ENCODE peak calls at places on chromosomes 13 and 19, in six cellular contexts. D, W, R, V, Y and A are unnamed samples.

GRCh38 chr19:50565984-50566903 is 2.0 kb downstream of the LRRC4B start:
- DNase-seq in D (no peak), W (no peak), R (no peak), V (no peak), Y (no peak), A (no peak)

GRCh38 chr19:16016226-16017137 is 59.8 kb upstream of the TPM4 start:
- DNase-seq in D (peak), W (no peak), R (no peak), V (peak), Y (no peak), A (no peak)

GRCh38 chr13:76522083-76522755 is 364.0 kb downstream of the KCTD12 start:
- DNase-seq in D (no peak), W (peak), R (no peak), V (no peak), Y (peak), A (peak)

GRCh38 chr13:99027661-99028425 is 50.0 kb upstream of the DOCK9 start:
- DNase-seq in D (no peak), W (no peak), R (no peak), V (no peak), Y (no peak), A (no peak)

GRCh38 chr19:2678043-2678671 is 24.3 kb downstream of the GNG7 start:
- DNase-seq in D (no peak), W (no peak), R (no peak), V (no peak), Y (no peak), A (no peak)

GRCh38 chr13:28297341-28297740 is 159.0 kb downstream of the PAN3 start:
- DNase-seq in D (no peak), W (no peak), R (no peak), V (no peak), Y (no peak), A (peak)

GRCh38 chr13:48230541-48230940 is 2.5 kb upstream of the ITM2B start:
- DNase-seq in D (no peak), W (no peak), R (no peak), V (no peak), Y (no peak), A (peak)

GRCh38 chr19:44003461-44004134 is 841 bp downstream of the ZNF230 start:
- DNase-seq in D (no peak), W (no peak), R (no peak), V (peak), Y (peak), A (peak)

GRCh38 chr13:40191186-40191980 is 475.1 kb downstream of the FOXO1 start:
- DNase-seq in D (peak), W (no peak), R (no peak), V (no peak), Y (peak), A (peak)

GRCh38 chr13:51000576-51001260 is 91.1 kb downstream of the RNASEH2B start:
- DNase-seq in D (no peak), W (peak), R (peak), V (no peak), Y (peak), A (peak)

GRCh38 chr19:49161987-49162386 is 4.4 kb downstream of the TRPM4 start:
- DNase-seq in D (no peak), W (peak), R (no peak), V (no peak), Y (no peak), A (peak)

GRCh38 chr19:18697680-18698079 is 14.2 kb downstream of the CRTC1 start:
- DNase-seq in D (no peak), W (no peak), R (no peak), V (no peak), Y (no peak), A (no peak)

GRCh38 chr19:18731562-18732008 is 48.1 kb downstream of the CRTC1 start:
- DNase-seq in D (no peak), W (peak), R (no peak), V (peak), Y (no peak), A (peak)

GRCh38 chr13:26485786-26486185 is 71.7 kb upstream of the WASF3 start:
- DNase-seq in D (no peak), W (no peak), R (peak), V (peak), Y (no peak), A (peak)

GRCh38 chr13:101512650-101513049 is 60.2 kb downstream of the ITGBL1 start:
- DNase-seq in D (no peak), W (no peak), R (no peak), V (no peak), Y (peak), A (peak)

GRCh38 chr19:31232871-31233270 is 116.4 kb downstream of the TSHZ3 start:
- DNase-seq in D (no peak), W (peak), R (no peak), V (no peak), Y (peak), A (peak)

GRCh38 chr19:3539743-3540118 is 757 bp downstream of the TEKTIP1 start:
- DNase-seq in D (no peak), W (no peak), R (no peak), V (no peak), Y (no peak), A (no peak)

GRCh38 chr19:19137556-19138109 is 645 bp downstream of the TMEM161A start:
- DNase-seq in D (no peak), W (no peak), R (no peak), V (no peak), Y (peak), A (peak)

GRCh38 chr13:113742000-113742441 is 17.0 kb upstream of the TMEM255B start:
- DNase-seq in D (no peak), W (peak), R (peak), V (no peak), Y (peak), A (peak)

GRCh38 chr13:98285317-98285716 is 108.2 kb upstream of the RNF113B start:
- DNase-seq in D (no peak), W (peak), R (no peak), V (no peak), Y (no peak), A (peak)

GRCh38 chr13:104414771-104415170 is 1348.6 kb upstream of the SLC10A2 start:
- DNase-seq in D (no peak), W (no peak), R (no peak), V (no peak), Y (no peak), A (peak)

GRCh38 chr13:32142956-32143375 is 111.4 kb downstream of the FRY start:
- DNase-seq in D (no peak), W (peak), R (no peak), V (no peak), Y (peak), A (peak)

GRCh38 chr13:25178070-25178469 is 6.0 kb upstream of the AMER2 start:
- DNase-seq in D (no peak), W (no peak), R (no peak), V (no peak), Y (no peak), A (no peak)

GRCh38 chr13:23765531-23765930 is 123.7 kb downstream of the MIPEP start:
- DNase-seq in D (no peak), W (no peak), R (no peak), V (no peak), Y (no peak), A (no peak)

GRCh38 chr19:47447470-47448359 is 24.0 kb downstream of the SLC8A2 start:
- DNase-seq in D (no peak), W (peak), R (peak), V (peak), Y (peak), A (no peak)

GRCh38 chr19:43759515-43759914 is 4.8 kb upstream of the SMG9 start:
- DNase-seq in D (no peak), W (peak), R (no peak), V (no peak), Y (no peak), A (peak)

GRCh38 chr19:50562996-50563395 is 5.2 kb downstream of the LRRC4B start:
- DNase-seq in D (no peak), W (no peak), R (no peak), V (no peak), Y (no peak), A (no peak)

GRCh38 chr13:112614835-112615234 is 26.9 kb upstream of the TUBGCP3 start:
- DNase-seq in D (no peak), W (no peak), R (no peak), V (no peak), Y (no peak), A (no peak)
- H3K4me3 ChIP-seq in D (no peak), W (no peak), R (no peak), V (no peak), Y (no peak), A (no peak)

GRCh38 chr13:33758113-33758512 is 59.8 kb upstream of the RFC3 start:
- DNase-seq in D (no peak), W (no peak), R (no peak), V (no peak), Y (no peak), A (no peak)

GRCh38 chr13:33764716-33765115 is 53.2 kb upstream of the RFC3 start:
- DNase-seq in D (no peak), W (no peak), R (no peak), V (no peak), Y (no peak), A (no peak)

GRCh38 chr13:33757713-33758112 is 60.2 kb upstream of the RFC3 start:
- DNase-seq in D (no peak), W (no peak), R (no peak), V (no peak), Y (no peak), A (no peak)

GRCh38 chr13:33763021-33763420 is 54.9 kb upstream of the RFC3 start:
- DNase-seq in D (no peak), W (no peak), R (no peak), V (no peak), Y (peak), A (no peak)

GRCh38 chr13:33761744-33762143 is 56.2 kb upstream of the RFC3 start:
- DNase-seq in D (no peak), W (no peak), R (no peak), V (peak), Y (no peak), A (peak)
- TF ChIP-seq CTCF in D (no peak), W (no peak), R (no peak), V (no peak), Y (peak), A (peak)

DNA sequence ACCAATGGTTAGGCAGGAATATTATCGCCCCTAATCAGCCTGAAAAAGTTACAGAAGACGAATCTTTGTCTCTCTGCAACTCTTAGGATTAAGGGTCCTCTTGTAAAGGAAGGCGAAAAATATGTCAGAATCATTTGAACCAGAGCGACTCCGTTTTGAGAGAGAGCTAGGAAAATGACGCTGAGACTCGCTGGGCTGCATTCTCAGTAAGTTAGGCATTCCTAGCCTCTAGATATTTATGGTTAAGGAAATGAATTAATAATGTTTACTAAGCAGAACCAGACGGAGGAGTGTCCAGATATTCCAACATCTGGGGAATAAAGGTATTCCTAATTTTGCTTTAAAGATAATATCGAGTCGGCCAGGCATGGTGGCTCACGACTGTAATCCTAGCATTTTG is 755 bp upstream of the ZNF726 start:
- DNase-seq in D (no peak), W (no peak), R (no peak), V (no peak), Y (no peak), A (no peak)
- H3K4me3 ChIP-seq in D (peak), W (no peak), R (peak), V (peak), Y (no peak), A (no peak)

GRCh38 chr19:17323973-17324327 is 10.7 kb downstream of the ANO8 start:
- DNase-seq in D (no peak), W (no peak), R (no peak), V (no peak), Y (no peak), A (no peak)
- TF ChIP-seq CTCF in D (no peak), W (no peak), R (no peak), V (no peak), Y (no peak), A (no peak)